ENCODE peak calls at places on chromosomes 5 and 9, in seven cellular contexts. One of them, this sample, is unnamed.

GRCh38 chr5:40224421-40224820 is 455.3 kb upstream of the PTGER4 start:
- DNase-seq in neural progenitor cell: no peak
- DNase-seq in HFFc6: peak
- DNase-seq in astrocyte of the spinal cord: peak
- DNase-seq in neural crest cell: no peak
- DNase-seq in stomach: no peak
- DNase-seq in lung: no peak
- DNase-seq in this sample: no peak

GRCh38 chr9:133914483-133915342 is 77.4 kb downstream of the VAV2 start:
- DNase-seq in neural progenitor cell: peak
- DNase-seq in HFFc6: no peak
- DNase-seq in astrocyte of the spinal cord: no peak
- DNase-seq in neural crest cell: no peak
- DNase-seq in stomach: no peak
- DNase-seq in lung: no peak
- DNase-seq in this sample: no peak

GRCh38 chr5:132237670-132238069 is 10.0 kb upstream of the P4HA2 start:
- DNase-seq in neural progenitor cell: no peak
- DNase-seq in HFFc6: no peak
- DNase-seq in astrocyte of the spinal cord: no peak
- DNase-seq in neural crest cell: no peak
- DNase-seq in stomach: no peak
- DNase-seq in lung: no peak
- DNase-seq in this sample: no peak

GRCh38 chr5:77272206-77272605 is 61.7 kb downstream of the PDE8B start:
- DNase-seq in neural progenitor cell: no peak
- DNase-seq in HFFc6: no peak
- DNase-seq in astrocyte of the spinal cord: no peak
- DNase-seq in neural crest cell: no peak
- DNase-seq in stomach: no peak
- DNase-seq in lung: no peak
- DNase-seq in this sample: peak

GRCh38 chr5:54874337-54875021 is 110.9 kb downstream of the ESM1 start:
- DNase-seq in neural progenitor cell: no peak
- DNase-seq in HFFc6: no peak
- DNase-seq in astrocyte of the spinal cord: peak
- DNase-seq in neural crest cell: no peak
- DNase-seq in stomach: no peak
- DNase-seq in lung: no peak
- DNase-seq in this sample: peak

GRCh38 chr5:16992006-16992405 is 55.9 kb upstream of the MYO10 start:
- DNase-seq in neural progenitor cell: no peak
- DNase-seq in HFFc6: peak
- DNase-seq in astrocyte of the spinal cord: peak
- DNase-seq in neural crest cell: no peak
- DNase-seq in stomach: no peak
- DNase-seq in lung: no peak
- DNase-seq in this sample: no peak

GRCh38 chr9:38008168-38009034 is 60.6 kb downstream of the SHB start:
- DNase-seq in neural progenitor cell: no peak
- DNase-seq in HFFc6: peak
- DNase-seq in astrocyte of the spinal cord: peak
- DNase-seq in neural crest cell: peak
- DNase-seq in stomach: peak
- DNase-seq in lung: peak
- DNase-seq in this sample: peak

GRCh38 chr9:89996106-89996505 is 391.3 kb downstream of the GADD45G start:
- DNase-seq in neural progenitor cell: no peak
- DNase-seq in HFFc6: no peak
- DNase-seq in astrocyte of the spinal cord: no peak
- DNase-seq in neural crest cell: no peak
- DNase-seq in stomach: no peak
- DNase-seq in lung: no peak
- DNase-seq in this sample: no peak

GRCh38 chr9:108484468-108484867 is 371.3 kb downstream of the ACTL7B start:
- DNase-seq in neural progenitor cell: no peak
- DNase-seq in HFFc6: no peak
- DNase-seq in astrocyte of the spinal cord: no peak
- DNase-seq in neural crest cell: no peak
- DNase-seq in stomach: no peak
- DNase-seq in lung: no peak
- DNase-seq in this sample: no peak

GRCh38 chr5:88396635-88397285 is 128.1 kb upstream of the TMEM161B start:
- DNase-seq in neural progenitor cell: peak
- DNase-seq in HFFc6: no peak
- DNase-seq in astrocyte of the spinal cord: peak
- DNase-seq in neural crest cell: peak
- DNase-seq in stomach: no peak
- DNase-seq in lung: no peak
- DNase-seq in this sample: no peak

GRCh38 chr5:108380531-108381021 is 1.3 kb downstream of the FBXL17 start:
- DNase-seq in neural progenitor cell: peak
- DNase-seq in HFFc6: no peak
- DNase-seq in astrocyte of the spinal cord: peak
- DNase-seq in neural crest cell: peak
- DNase-seq in stomach: peak
- DNase-seq in lung: peak
- DNase-seq in this sample: peak

GRCh38 chr5:33850100-33850594 is 41.6 kb downstream of the ADAMTS12 start:
- DNase-seq in neural progenitor cell: peak
- DNase-seq in HFFc6: peak
- DNase-seq in astrocyte of the spinal cord: peak
- DNase-seq in neural crest cell: no peak
- DNase-seq in stomach: no peak
- DNase-seq in lung: no peak
- DNase-seq in this sample: peak

GRCh38 chr5:151758141-151758429 is 346 bp downstream of the ATOX1 start:
- DNase-seq in neural progenitor cell: no peak
- DNase-seq in HFFc6: no peak
- DNase-seq in astrocyte of the spinal cord: no peak
- DNase-seq in neural crest cell: peak
- DNase-seq in stomach: peak
- DNase-seq in lung: no peak
- DNase-seq in this sample: no peak

GRCh38 chr5:158883502-158883901 is 216.2 kb downstream of the EBF1 start:
- DNase-seq in neural progenitor cell: no peak
- DNase-seq in HFFc6: no peak
- DNase-seq in astrocyte of the spinal cord: no peak
- DNase-seq in neural crest cell: no peak
- DNase-seq in stomach: no peak
- DNase-seq in lung: no peak
- DNase-seq in this sample: no peak

GRCh38 chr9:108050894-108051293 is 561.3 kb upstream of the KLF4 start:
- DNase-seq in neural progenitor cell: no peak
- DNase-seq in HFFc6: no peak
- DNase-seq in astrocyte of the spinal cord: no peak
- DNase-seq in neural crest cell: no peak
- DNase-seq in stomach: no peak
- DNase-seq in lung: no peak
- DNase-seq in this sample: no peak

GRCh38 chr5:137621861-137622823 is 113.7 kb downstream of the KLHL3 start:
- DNase-seq in neural progenitor cell: no peak
- DNase-seq in HFFc6: peak
- DNase-seq in astrocyte of the spinal cord: peak
- DNase-seq in neural crest cell: no peak
- DNase-seq in stomach: no peak
- DNase-seq in lung: no peak
- DNase-seq in this sample: no peak

GRCh38 chr5:94849821-94850736 is 231.6 kb downstream of the SLF1 start:
- DNase-seq in neural progenitor cell: peak
- DNase-seq in HFFc6: peak
- DNase-seq in astrocyte of the spinal cord: peak
- DNase-seq in neural crest cell: no peak
- DNase-seq in stomach: no peak
- DNase-seq in lung: no peak
- DNase-seq in this sample: peak

GRCh38 chr5:171627936-171628335 is 157.7 kb upstream of the SMIM23 start:
- DNase-seq in neural progenitor cell: no peak
- DNase-seq in HFFc6: no peak
- DNase-seq in astrocyte of the spinal cord: no peak
- DNase-seq in neural crest cell: no peak
- DNase-seq in stomach: no peak
- DNase-seq in lung: no peak
- DNase-seq in this sample: no peak

GRCh38 chr5:71786337-71787060 is 67.4 kb downstream of the CARTPT start:
- DNase-seq in neural progenitor cell: peak
- DNase-seq in HFFc6: no peak
- DNase-seq in astrocyte of the spinal cord: no peak
- DNase-seq in neural crest cell: no peak
- DNase-seq in stomach: no peak
- DNase-seq in lung: no peak
- DNase-seq in this sample: no peak

DNA sequence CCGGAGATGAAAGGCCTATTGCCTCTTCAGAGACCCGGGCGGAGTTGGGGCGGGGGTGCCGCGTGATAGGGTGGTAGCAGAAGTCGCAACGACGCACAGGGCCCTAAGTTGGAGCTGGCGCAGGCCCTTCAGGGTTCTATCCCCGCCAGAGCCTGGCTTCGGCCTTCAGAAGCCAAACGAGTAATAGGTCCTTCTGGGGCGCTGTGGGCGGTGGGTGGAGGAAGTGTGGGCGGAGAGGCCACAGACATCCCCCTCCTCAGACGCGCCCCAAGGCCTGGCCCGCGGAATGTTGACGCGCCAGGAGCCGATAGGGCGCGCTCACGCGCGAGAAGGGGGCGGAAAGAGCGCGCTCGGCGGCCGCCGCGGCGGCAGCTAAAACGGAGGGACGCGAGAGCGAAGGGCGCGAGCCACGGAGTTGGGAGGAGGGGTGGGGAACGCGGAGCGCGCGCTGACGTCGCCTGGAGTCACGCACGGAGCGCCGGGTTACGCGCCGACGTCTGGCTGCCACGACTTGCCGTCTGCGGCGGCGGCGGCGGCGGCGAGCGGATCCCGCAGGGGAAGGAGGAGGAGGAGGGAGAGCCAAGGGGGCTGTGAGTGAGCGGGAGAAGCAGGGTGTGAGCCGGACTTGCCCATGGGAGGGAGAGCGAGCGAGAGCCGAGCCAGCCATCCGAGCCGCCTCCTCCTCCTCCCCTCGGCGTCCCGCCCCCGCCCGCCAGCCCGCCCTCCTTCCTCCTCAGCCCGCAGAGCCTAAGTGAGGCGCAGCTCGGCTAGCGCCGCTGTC is 6.4 kb upstream of the PURA start:
- DNase-seq in neural progenitor cell: peak
- DNase-seq in HFFc6: peak
- DNase-seq in astrocyte of the spinal cord: peak
- DNase-seq in neural crest cell: peak
- DNase-seq in stomach: peak
- DNase-seq in lung: peak
- DNase-seq in this sample: peak
- TF ChIP-seq CTCF in neural progenitor cell: peak
- TF ChIP-seq CTCF in HFFc6: peak
- TF ChIP-seq CTCF in astrocyte of the spinal cord: peak
- TF ChIP-seq CTCF in neural crest cell: peak
- TF ChIP-seq CTCF in stomach: no peak
- TF ChIP-seq CTCF in lung: no peak
- TF ChIP-seq CTCF in this sample: peak

DNA sequence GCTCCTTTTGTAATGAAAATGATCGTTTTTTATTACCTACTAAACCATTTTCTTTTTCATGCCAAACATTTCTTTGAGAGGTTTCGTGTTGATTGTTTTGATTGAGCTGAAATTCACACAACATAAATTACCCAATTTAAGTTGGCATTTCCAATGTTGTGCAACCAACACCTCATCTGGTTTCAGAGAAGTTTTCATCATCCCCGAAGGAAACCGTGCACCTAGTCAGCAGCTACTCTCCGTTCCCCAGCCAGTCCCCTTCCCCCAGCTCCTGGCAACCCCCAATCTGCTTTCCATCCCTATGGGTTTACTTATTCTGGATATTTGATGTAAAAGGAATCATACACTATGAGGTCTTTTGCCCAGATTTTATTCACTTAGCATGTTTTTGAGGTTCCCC is 123.6 kb downstream of the ADCY2 start:
- DNase-seq in neural progenitor cell: no peak
- DNase-seq in HFFc6: no peak
- DNase-seq in astrocyte of the spinal cord: no peak
- DNase-seq in neural crest cell: no peak
- DNase-seq in stomach: no peak
- DNase-seq in lung: no peak
- DNase-seq in this sample: no peak
- TF ChIP-seq CTCF in neural progenitor cell: no peak
- TF ChIP-seq CTCF in HFFc6: no peak
- TF ChIP-seq CTCF in astrocyte of the spinal cord: no peak
- TF ChIP-seq CTCF in neural crest cell: no peak
- TF ChIP-seq CTCF in stomach: no peak
- TF ChIP-seq CTCF in lung: no peak
- TF ChIP-seq CTCF in this sample: no peak

GRCh38 chr9:119020730-119021333 is 348.4 kb downstream of the BRINP1 start:
- DNase-seq in neural progenitor cell: no peak
- DNase-seq in HFFc6: no peak
- DNase-seq in astrocyte of the spinal cord: no peak
- DNase-seq in neural crest cell: no peak
- DNase-seq in stomach: no peak
- DNase-seq in lung: no peak
- DNase-seq in this sample: no peak
- TF ChIP-seq CTCF in neural progenitor cell: no peak
- TF ChIP-seq CTCF in HFFc6: no peak
- TF ChIP-seq CTCF in astrocyte of the spinal cord: no peak
- TF ChIP-seq CTCF in neural crest cell: no peak
- TF ChIP-seq CTCF in stomach: no peak
- TF ChIP-seq CTCF in lung: no peak
- TF ChIP-seq CTCF in this sample: no peak

DNA sequence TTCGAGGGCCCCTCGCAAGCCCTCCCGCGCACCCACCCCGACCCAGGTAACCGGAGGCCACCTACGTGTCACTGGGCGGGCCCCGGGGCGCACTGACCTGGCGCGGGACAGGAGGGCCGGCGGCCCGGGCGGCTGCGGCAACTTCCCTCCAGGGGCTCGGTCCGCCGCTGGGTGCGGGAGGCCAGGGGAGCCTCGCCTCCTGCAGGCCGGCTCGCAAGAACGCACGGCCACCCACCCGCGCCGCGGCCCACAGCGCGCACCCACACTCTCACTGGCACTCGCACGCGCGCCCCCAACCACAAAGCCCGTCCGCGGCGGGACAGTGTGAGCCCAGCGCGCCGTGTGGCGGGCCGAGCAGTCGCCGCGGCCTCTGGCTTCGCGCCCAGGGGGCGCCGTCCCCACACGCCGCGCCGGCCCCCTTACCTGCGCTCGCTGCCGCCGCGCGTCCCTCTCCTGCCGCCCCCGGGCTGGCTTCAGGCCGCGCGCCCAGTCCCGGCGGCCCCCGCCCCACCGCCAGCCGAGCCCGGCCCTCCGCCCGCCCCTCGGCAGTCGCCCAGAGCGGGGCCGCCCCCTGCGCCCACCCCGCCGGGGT is 430 bp downstream of the LPAR1 start:
- DNase-seq in neural progenitor cell: peak
- DNase-seq in HFFc6: no peak
- DNase-seq in astrocyte of the spinal cord: peak
- DNase-seq in neural crest cell: peak
- DNase-seq in stomach: peak
- DNase-seq in lung: no peak
- DNase-seq in this sample: peak
- TF ChIP-seq CTCF in neural progenitor cell: peak
- TF ChIP-seq CTCF in HFFc6: peak
- TF ChIP-seq CTCF in astrocyte of the spinal cord: no peak
- TF ChIP-seq CTCF in neural crest cell: peak
- TF ChIP-seq CTCF in stomach: no peak
- TF ChIP-seq CTCF in lung: no peak
- TF ChIP-seq CTCF in this sample: no peak